ENCODE peak calls at places on chromosomes 12 and 14, in six cellular contexts. One of them, this sample, is unnamed.

GRCh38 chr12:93699271-93700141 is 22.3 kb downstream of the CRADD start:
- DNase-seq in Caco-2: peak
- DNase-seq in testis: no peak
- DNase-seq in thoracic aorta: no peak
- DNase-seq in Calu3: no peak
- DNase-seq in GM10248: no peak
- DNase-seq in this sample: no peak

GRCh38 chr12:3040663-3041544 is 36.3 kb upstream of the TSPAN9 start:
- DNase-seq in Caco-2: no peak
- DNase-seq in testis: no peak
- DNase-seq in thoracic aorta: no peak
- DNase-seq in Calu3: no peak
- DNase-seq in GM10248: no peak
- DNase-seq in this sample: no peak

GRCh38 chr14:89206426-89206825 is 210.6 kb downstream of the FOXN3 start:
- DNase-seq in Caco-2: no peak
- DNase-seq in testis: no peak
- DNase-seq in thoracic aorta: no peak
- DNase-seq in Calu3: no peak
- DNase-seq in GM10248: no peak
- DNase-seq in this sample: no peak

GRCh38 chr12:121807656-121808347 is 4.0 kb downstream of the SETD1B start:
- DNase-seq in Caco-2: no peak
- DNase-seq in testis: no peak
- DNase-seq in thoracic aorta: no peak
- DNase-seq in Calu3: no peak
- DNase-seq in GM10248: no peak
- DNase-seq in this sample: no peak

GRCh38 chr12:119659289-119659897 is 8.5 kb upstream of the PRKAB1 start:
- DNase-seq in Caco-2: peak
- DNase-seq in testis: peak
- DNase-seq in thoracic aorta: no peak
- DNase-seq in Calu3: peak
- DNase-seq in GM10248: peak
- DNase-seq in this sample: peak

GRCh38 chr12:119710941-119711551 is 43.1 kb downstream of the PRKAB1 start:
- DNase-seq in Caco-2: no peak
- DNase-seq in testis: no peak
- DNase-seq in thoracic aorta: no peak
- DNase-seq in Calu3: peak
- DNase-seq in GM10248: no peak
- DNase-seq in this sample: no peak

GRCh38 chr14:98323850-98324249 is 948.1 kb downstream of the BCL11B start:
- DNase-seq in Caco-2: no peak
- DNase-seq in testis: no peak
- DNase-seq in thoracic aorta: no peak
- DNase-seq in Calu3: no peak
- DNase-seq in GM10248: no peak
- DNase-seq in this sample: no peak

GRCh38 chr14:88326352-88327103 is 3.5 kb upstream of the KCNK10 start:
- DNase-seq in Caco-2: no peak
- DNase-seq in testis: no peak
- DNase-seq in thoracic aorta: no peak
- DNase-seq in Calu3: peak
- DNase-seq in GM10248: no peak
- DNase-seq in this sample: peak

GRCh38 chr12:133233006-133233405 is 2.7 kb downstream of the ANHX start:
- DNase-seq in Caco-2: no peak
- DNase-seq in testis: no peak
- DNase-seq in thoracic aorta: no peak
- DNase-seq in Calu3: no peak
- DNase-seq in GM10248: no peak
- DNase-seq in this sample: no peak

GRCh38 chr14:91752956-91753355 is 21.1 kb upstream of the CATSPERB start:
- DNase-seq in Caco-2: no peak
- DNase-seq in testis: peak
- DNase-seq in thoracic aorta: no peak
- DNase-seq in Calu3: no peak
- DNase-seq in GM10248: no peak
- DNase-seq in this sample: no peak

GRCh38 chr12:52523825-52524224 is 3.6 kb upstream of the KRT5 start:
- DNase-seq in Caco-2: no peak
- DNase-seq in testis: no peak
- DNase-seq in thoracic aorta: no peak
- DNase-seq in Calu3: no peak
- DNase-seq in GM10248: no peak
- DNase-seq in this sample: peak

GRCh38 chr14:100467939-100468338 is 119.3 kb downstream of the BEGAIN start:
- DNase-seq in Caco-2: no peak
- DNase-seq in testis: no peak
- DNase-seq in thoracic aorta: no peak
- DNase-seq in Calu3: no peak
- DNase-seq in GM10248: no peak
- DNase-seq in this sample: no peak

GRCh38 chr14:86858043-86858442 is 1134.9 kb downstream of the GALC start:
- DNase-seq in Caco-2: no peak
- DNase-seq in testis: no peak
- DNase-seq in thoracic aorta: no peak
- DNase-seq in Calu3: no peak
- DNase-seq in GM10248: no peak
- DNase-seq in this sample: no peak

GRCh38 chr14:54642950-54643695 is 76.2 kb downstream of the SAMD4A start:
- DNase-seq in Caco-2: peak
- DNase-seq in testis: no peak
- DNase-seq in thoracic aorta: no peak
- DNase-seq in Calu3: no peak
- DNase-seq in GM10248: peak
- DNase-seq in this sample: no peak

GRCh38 chr14:29925736-29926135 is 1.9 kb downstream of the PRKD1 start:
- DNase-seq in Caco-2: no peak
- DNase-seq in testis: no peak
- DNase-seq in thoracic aorta: no peak
- DNase-seq in Calu3: no peak
- DNase-seq in GM10248: no peak
- DNase-seq in this sample: no peak

GRCh38 chr12:71710276-71711125 is 24.6 kb downstream of the TMEM19 start:
- DNase-seq in Caco-2: peak
- DNase-seq in testis: no peak
- DNase-seq in thoracic aorta: no peak
- DNase-seq in Calu3: peak
- DNase-seq in GM10248: no peak
- DNase-seq in this sample: no peak

GRCh38 chr12:63921157-63921556 is 76.7 kb downstream of the SRGAP1 start:
- DNase-seq in Caco-2: no peak
- DNase-seq in testis: no peak
- DNase-seq in thoracic aorta: no peak
- DNase-seq in Calu3: no peak
- DNase-seq in GM10248: no peak
- DNase-seq in this sample: no peak

GRCh38 chr12:121857322-121858246 is 1.1 kb downstream of the HPD start:
- DNase-seq in Caco-2: no peak
- DNase-seq in testis: no peak
- DNase-seq in thoracic aorta: no peak
- DNase-seq in Calu3: no peak
- DNase-seq in GM10248: no peak
- DNase-seq in this sample: no peak

GRCh38 chr12:62917066-62917465 is 17.9 kb downstream of the PPM1H start:
- DNase-seq in Caco-2: no peak
- DNase-seq in testis: no peak
- DNase-seq in thoracic aorta: no peak
- DNase-seq in Calu3: no peak
- DNase-seq in GM10248: no peak
- DNase-seq in this sample: no peak

GRCh38 chr14:105436891-105437722 is 17.5 kb downstream of the MTA1 start:
- DNase-seq in Caco-2: no peak
- DNase-seq in testis: no peak
- DNase-seq in thoracic aorta: no peak
- DNase-seq in Calu3: no peak
- DNase-seq in GM10248: no peak
- DNase-seq in this sample: no peak

GRCh38 chr14:41419709-41420108 is 187.0 kb upstream of the LRFN5 start:
- DNase-seq in Caco-2: no peak
- DNase-seq in testis: no peak
- DNase-seq in thoracic aorta: no peak
- DNase-seq in Calu3: no peak
- DNase-seq in GM10248: no peak
- DNase-seq in this sample: no peak
- TF ChIP-seq CTCF in Caco-2: no peak
- TF ChIP-seq CTCF in testis: no peak
- TF ChIP-seq CTCF in thoracic aorta: no peak
- TF ChIP-seq CTCF in Calu3: no peak
- TF ChIP-seq CTCF in GM10248: no peak
- TF ChIP-seq CTCF in this sample: no peak

GRCh38 chr12:88390811-88391210 is 189.5 kb downstream of the KITLG start:
- DNase-seq in Caco-2: no peak
- DNase-seq in testis: no peak
- DNase-seq in thoracic aorta: no peak
- DNase-seq in Calu3: no peak
- DNase-seq in GM10248: no peak
- DNase-seq in this sample: no peak

GRCh38 chr12:88391556-88391955 is 188.7 kb downstream of the KITLG start:
- DNase-seq in Caco-2: no peak
- DNase-seq in testis: no peak
- DNase-seq in thoracic aorta: no peak
- DNase-seq in Calu3: no peak
- DNase-seq in GM10248: peak
- DNase-seq in this sample: no peak

GRCh38 chr12:88388566-88389269 is 191.6 kb downstream of the KITLG start:
- DNase-seq in Caco-2: no peak
- DNase-seq in testis: no peak
- DNase-seq in thoracic aorta: no peak
- DNase-seq in Calu3: no peak
- DNase-seq in GM10248: no peak
- DNase-seq in this sample: no peak

GRCh38 chr12:88393017-88393767 is 187.1 kb downstream of the KITLG start:
- DNase-seq in Caco-2: peak
- DNase-seq in testis: no peak
- DNase-seq in thoracic aorta: no peak
- DNase-seq in Calu3: peak
- DNase-seq in GM10248: peak
- DNase-seq in this sample: no peak
- TF ChIP-seq CTCF in Caco-2: peak
- TF ChIP-seq CTCF in testis: no peak
- TF ChIP-seq CTCF in thoracic aorta: no peak
- TF ChIP-seq CTCF in Calu3: peak
- TF ChIP-seq CTCF in GM10248: no peak
- TF ChIP-seq CTCF in this sample: peak

GRCh38 chr14:50060871-50061663 is 55.3 kb downstream of the VCPKMT start:
- DNase-seq in Caco-2: peak
- DNase-seq in testis: peak
- DNase-seq in thoracic aorta: peak
- DNase-seq in Calu3: peak
- DNase-seq in GM10248: peak
- DNase-seq in this sample: peak
- TF ChIP-seq CTCF in Caco-2: peak
- TF ChIP-seq CTCF in testis: peak
- TF ChIP-seq CTCF in thoracic aorta: peak
- TF ChIP-seq CTCF in Calu3: no peak
- TF ChIP-seq CTCF in GM10248: no peak
- TF ChIP-seq CTCF in this sample: peak

DNA sequence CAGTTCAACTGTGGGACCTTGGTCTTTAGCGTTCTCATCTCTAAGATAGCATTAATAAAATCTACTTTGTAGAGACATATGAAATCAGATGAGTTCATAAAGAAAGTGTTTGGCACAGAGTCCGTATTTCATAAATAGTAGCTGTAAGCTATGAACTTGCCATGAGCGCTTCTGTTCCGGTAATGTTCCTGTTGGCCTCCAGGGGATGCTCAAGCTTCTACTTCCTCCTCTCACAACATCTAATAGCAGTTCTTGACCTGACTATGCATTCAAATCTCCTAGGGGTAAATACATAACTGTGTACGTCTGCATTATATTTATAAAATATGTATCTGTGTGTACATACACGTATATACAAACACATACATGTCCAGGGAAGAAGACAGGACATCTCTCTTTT is 288.2 kb upstream of the TMPO start:
- DNase-seq in Caco-2: no peak
- DNase-seq in testis: peak
- DNase-seq in thoracic aorta: no peak
- DNase-seq in Calu3: no peak
- DNase-seq in GM10248: no peak
- DNase-seq in this sample: no peak
- TF ChIP-seq CTCF in Caco-2: peak
- TF ChIP-seq CTCF in testis: peak
- TF ChIP-seq CTCF in thoracic aorta: no peak
- TF ChIP-seq CTCF in Calu3: no peak
- TF ChIP-seq CTCF in GM10248: no peak
- TF ChIP-seq CTCF in this sample: peak

DNA sequence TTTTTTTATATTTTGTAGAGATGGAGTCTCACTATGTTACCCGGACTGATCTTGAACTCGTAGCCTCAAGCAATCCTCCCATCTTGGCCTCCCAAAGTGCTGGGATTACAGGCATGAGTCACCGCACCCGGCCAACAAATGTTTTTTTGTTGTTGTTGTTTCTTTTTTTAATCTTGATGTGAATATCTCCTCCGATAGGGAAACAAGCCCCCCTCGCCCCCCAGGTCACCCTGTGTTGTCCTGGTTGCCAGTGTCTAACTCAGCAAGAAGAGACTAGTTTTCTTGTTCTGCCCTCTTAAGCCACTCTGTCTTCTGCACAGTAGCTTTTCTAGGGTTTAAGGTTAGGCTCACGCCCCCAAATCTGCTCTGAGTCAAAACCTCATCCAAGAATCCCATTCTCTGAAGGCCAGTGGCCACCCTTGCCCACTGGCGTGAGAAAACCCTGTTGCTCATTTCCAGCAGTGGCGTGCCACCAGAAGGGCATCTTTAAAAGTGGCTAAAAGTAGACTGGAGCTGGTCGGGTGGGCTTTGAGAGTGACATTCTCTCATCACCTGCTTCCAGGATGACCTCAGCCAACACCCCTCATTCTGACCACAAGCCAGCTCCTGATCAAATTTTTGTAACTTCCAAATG is 42.7 kb downstream of the C14orf132 start:
- DNase-seq in Caco-2: no peak
- DNase-seq in testis: no peak
- DNase-seq in thoracic aorta: no peak
- DNase-seq in Calu3: no peak
- DNase-seq in GM10248: no peak
- DNase-seq in this sample: no peak
- TF ChIP-seq CTCF in Caco-2: no peak
- TF ChIP-seq CTCF in testis: no peak
- TF ChIP-seq CTCF in thoracic aorta: no peak
- TF ChIP-seq CTCF in Calu3: no peak
- TF ChIP-seq CTCF in GM10248: no peak
- TF ChIP-seq CTCF in this sample: no peak

This sample was measured in endothelial cell.